ENCODE peak calls at places on chromosome 13, in nine cellular contexts. Z is A549, L is IMR-90, A is PC-3, O is fibroblast of lung, Y is OCI-LY7, H is HCT116, D is neuronal stem cell, S is mammary epithelial cell. I is an unnamed sample.

GRCh38 chr13:43785681-43786471 is 896 bp downstream of the ENOX1 start:
- DNase-seq in H (no peak), A (peak; percentile 48), S (peak; percentile 56), O (peak; percentile 77), L (peak; percentile 63), D (peak; percentile 41), Z (peak; percentile 64), Y (peak; percentile 9), I (peak; percentile 77)

GRCh38 chr13:98525852-98526512 is 50.9 kb downstream of the STK24 start:
- DNase-seq in Y (no peak), D (no peak), A (no peak), H (no peak), S (no peak), L (no peak), Z (no peak), O (no peak), I (no peak)

GRCh38 chr13:33262069-33262487 is 23.5 kb downstream of the STARD13 start:
- DNase-seq in S (peak; percentile 91), A (peak; percentile 92), O (no peak), Y (no peak), D (no peak), L (peak; percentile 70), Z (no peak), H (peak; percentile 66), I (peak; percentile 12)

GRCh38 chr13:59373341-59373740 is 790.4 kb downstream of the DIAPH3 start:
- DNase-seq in D (no peak), S (no peak), O (no peak), H (no peak), L (no peak), Y (no peak), Z (no peak), A (no peak), I (no peak)

GRCh38 chr13:110403315-110403714 is 96.2 kb downstream of the COL4A2 start:
- DNase-seq in Y (no peak), O (no peak), A (no peak), Z (no peak), S (no peak), D (no peak), H (no peak), L (peak; percentile 84), I (no peak)

GRCh38 chr13:46721054-46721453 is 75.9 kb downstream of the ESD start:
- DNase-seq in D (peak; percentile 23), L (peak; percentile 53), Z (peak; percentile 31), A (peak; percentile 41), O (peak; percentile 63), Y (peak; percentile 62), S (peak; percentile 11), H (peak; percentile 15), I (peak; percentile 62)

GRCh38 chr13:51861728-51862300 is at the start of gene CCDC70:
- DNase-seq in Z (peak; percentile 8), L (peak; percentile 39), A (peak; percentile 72), H (no peak), S (peak; percentile 9), D (no peak), O (peak; percentile 8), Y (no peak), I (no peak)

GRCh38 chr13:43608400-43609137 is 178.2 kb downstream of the ENOX1 start:
- DNase-seq in D (no peak), L (no peak), Y (no peak), H (no peak), O (no peak), Z (no peak), A (no peak), S (no peak), I (no peak)

GRCh38 chr13:69793803-69794453 is 313.7 kb upstream of the ATXN8OS start:
- DNase-seq in Z (no peak), S (no peak), L (no peak), A (no peak), D (no peak), H (no peak), O (no peak), Y (no peak), I (peak; percentile 5)

GRCh38 chr13:57739089-57739488 is 107.5 kb downstream of the PCDH17 start:
- DNase-seq in O (no peak), L (no peak), Y (no peak), S (no peak), D (no peak), Z (no peak), A (no peak), H (no peak), I (no peak)

GRCh38 chr13:86446311-86446710 is 647.1 kb upstream of the SLITRK6 start:
- DNase-seq in Z (peak; percentile 87), Y (no peak), D (no peak), S (no peak), A (peak; percentile 49), L (peak; percentile 13), H (no peak), O (peak; percentile 58), I (peak; percentile 33)

GRCh38 chr13:23147264-23147663 is 33.5 kb upstream of the SGCG start:
- DNase-seq in A (no peak), L (no peak), H (no peak), Z (no peak), D (no peak), Y (no peak), S (no peak), O (no peak), I (no peak)

GRCh38 chr13:63773476-63773875 is 2357.8 kb upstream of the PCDH20 start:
- DNase-seq in Z (no peak), A (no peak), O (no peak), L (no peak), Y (no peak), D (no peak), S (no peak), H (no peak), I (no peak)

GRCh38 chr13:101473458-101473857 is 21.0 kb downstream of the ITGBL1 start:
- DNase-seq in Z (no peak), Y (no peak), H (no peak), L (peak; percentile 91), S (peak; percentile 82), D (no peak), A (peak; percentile 64), O (peak; percentile 92), I (no peak)

GRCh38 chr13:44575741-44576395 is at the start of gene TSC22D1:
- DNase-seq in S (peak; percentile 47), Y (peak; percentile 38), H (no peak), D (no peak), O (peak; percentile 56), L (peak; percentile 56), Z (peak; percentile 23), A (peak; percentile 21), I (peak; percentile 66)

GRCh38 chr13:62250501-62251175 is 835.0 kb upstream of the PCDH20 start:
- DNase-seq in H (no peak), L (no peak), Y (no peak), A (no peak), O (peak; percentile 66), S (no peak), D (no peak), Z (no peak), I (no peak)

GRCh38 chr13:80458546-80458945 is 117.6 kb upstream of the SPRY2 start:
- DNase-seq in H (no peak), Z (no peak), D (no peak), O (no peak), L (no peak), A (no peak), S (no peak), Y (no peak), I (no peak)
- H3K4me3 ChIP-seq in H (no peak overlapping the region), Z (no peak overlapping the region), D (no peak overlapping the region), O (no peak overlapping the region), L (no peak overlapping the region), A (no peak overlapping the region), S (no peak overlapping the region), Y (no peak overlapping the region), I (no peak overlapping the region)

DNA sequence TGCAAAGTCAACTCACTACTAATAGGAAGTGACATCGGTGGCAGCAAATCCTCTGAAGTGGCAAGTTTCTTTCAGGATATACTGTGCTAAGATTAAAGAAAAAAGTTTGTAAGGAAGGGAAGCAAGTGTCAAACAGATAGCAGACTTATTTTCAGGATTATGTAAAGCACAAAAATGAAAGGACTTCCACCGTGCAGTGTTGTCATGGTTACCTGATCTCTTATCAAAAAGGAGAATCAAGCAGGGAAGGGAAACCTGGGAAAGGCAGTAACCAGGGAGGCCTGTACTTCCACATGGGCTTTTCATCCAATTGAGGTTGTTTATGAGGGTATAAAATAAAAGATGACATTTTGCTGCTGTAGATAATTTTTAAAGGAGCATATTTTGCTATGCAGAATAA is 117.2 kb upstream of the FNDC3A start:
- DNase-seq in O (no peak), D (no peak), A (no peak), S (no peak), H (no peak), L (no peak), Y (no peak), Z (no peak), I (no peak)
- H3K4me2 ChIP-seq in O (no peak overlapping the region), D (no peak overlapping the region), A (no peak overlapping the region), S (no peak overlapping the region), H (no peak overlapping the region), L (no peak overlapping the region), Y (no peak overlapping the region), Z (no peak overlapping the region), I (no peak overlapping the region)

GRCh38 chr13:87538366-87539052 is 132.7 kb upstream of the SLITRK5 start:
- DNase-seq in Y (no peak), L (no peak), Z (no peak), D (no peak), H (no peak), A (no peak), O (no peak), S (no peak), I (no peak)

GRCh38 chr13:87536499-87536898 is 134.7 kb upstream of the SLITRK5 start:
- DNase-seq in O (no peak), Y (no peak), Z (no peak), S (no peak), A (no peak), L (no peak), H (no peak), D (no peak), I (no peak)

GRCh38 chr13:87535911-87536310 is 135.3 kb upstream of the SLITRK5 start:
- DNase-seq in L (no peak), O (no peak), Z (no peak), A (peak; percentile 3), S (no peak), D (no peak), Y (no peak), H (no peak), I (no peak)

GRCh38 chr13:87537946-87538345 is 133.2 kb upstream of the SLITRK5 start:
- DNase-seq in D (no peak), S (no peak), H (no peak), Z (no peak), A (no peak), Y (no peak), L (no peak), O (no peak), I (no peak)

GRCh38 chr13:87536899-87537298 is 134.3 kb upstream of the SLITRK5 start:
- DNase-seq in H (no peak), L (no peak), Y (peak; percentile 4), A (no peak), D (no peak), O (no peak), S (no peak), Z (no peak), I (no peak)
- H3K4me3 ChIP-seq in H (no peak overlapping the region), L (no peak overlapping the region), Y (no peak overlapping the region), A (no peak overlapping the region), D (no peak overlapping the region), O (no peak overlapping the region), S (no peak overlapping the region), Z (no peak overlapping the region), I (no peak overlapping the region)

DNA sequence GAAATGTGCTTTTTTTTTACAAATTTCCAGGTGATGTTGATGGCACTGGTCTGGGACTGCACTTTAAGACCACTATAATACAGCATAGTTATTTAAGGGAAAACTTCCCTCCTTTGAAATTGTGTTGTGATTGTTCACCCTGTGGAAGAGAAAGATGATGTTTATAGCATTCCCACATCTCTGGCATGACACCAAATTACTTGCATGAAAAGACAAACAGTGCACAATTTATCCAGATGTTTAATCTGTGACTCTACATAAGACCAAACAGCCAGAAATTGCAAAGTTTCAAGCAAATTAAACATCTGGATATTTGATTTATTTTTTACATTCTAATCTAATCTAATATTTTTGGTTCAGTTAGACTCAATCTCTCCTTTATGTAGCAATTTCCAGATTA is 51.6 kb downstream of the UFM1 start:
- DNase-seq in L (no peak), Z (no peak), A (no peak), O (peak; percentile 21), S (no peak), D (no peak), H (no peak), Y (no peak), I (no peak)
- H3K4me2 ChIP-seq in L (no peak overlapping the region), Z (no peak overlapping the region), A (no peak overlapping the region), O (no peak overlapping the region), S (no peak overlapping the region), D (no peak overlapping the region), H (no peak overlapping the region), Y (no peak overlapping the region), I (no peak overlapping the region)